ENCODE peak calls at places on chromosomes 13 and 19, in seven cellular contexts. N is OCI-LY7, R is neural progenitor cell, X is HCT116, Z is GM23338, Y is hepatocyte, O is PC-3. T is an unnamed sample.

GRCh38 chr13:76677047-76677446 is 209.2 kb downstream of the KCTD12 start:
- DNase-seq in N (no peak), R (no peak), X (no peak), Z (no peak), Y (no peak), O (no peak), T (no peak)

GRCh38 chr19:43526884-43527859 is at the start of gene ETHE1:
- DNase-seq in N (peak; percentile 42), R (peak; percentile 92), X (no peak), Z (peak; percentile 89), Y (peak; percentile 87), O (peak; percentile 54), T (peak; percentile 81)

GRCh38 chr13:34174671-34175145 is 356.8 kb downstream of the RFC3 start:
- DNase-seq in N (no peak), R (no peak), X (no peak), Z (no peak), Y (no peak), O (peak; percentile 27), T (no peak)

GRCh38 chr13:101149735-101150380 is 266.4 kb downstream of the NALCN start:
- DNase-seq in N (no peak), R (peak; percentile 62), X (no peak), Z (peak; percentile 62), Y (peak; percentile 7), O (peak; percentile 37), T (no peak)

GRCh38 chr19:38173324-38174041 is 50.5 kb downstream of the DPF1 start:
- DNase-seq in N (no peak), R (no peak), X (no peak), Z (no peak), Y (no peak), O (no peak), T (no peak)

GRCh38 chr13:50119593-50119992 is 104.3 kb downstream of the KCNRG start:
- DNase-seq in N (no peak), R (no peak), X (no peak), Z (no peak), Y (no peak), O (no peak), T (no peak)

GRCh38 chr19:22503524-22503923 is 81.4 kb upstream of the ZNF98 start:
- DNase-seq in N (no peak), R (no peak), X (no peak), Z (no peak), Y (no peak), O (no peak), T (no peak)

GRCh38 chr19:55070755-55071502 is 4.7 kb upstream of the EPS8L1 start:
- DNase-seq in N (no peak), R (no peak), X (peak; percentile 89), Z (no peak), Y (peak; percentile 64), O (peak; percentile 99), T (peak; percentile 92)

GRCh38 chr13:98576963-98577822 is at the start of gene STK24:
- DNase-seq in N (peak; percentile 68), R (peak; percentile 92), X (no peak), Z (peak; percentile 79), Y (peak; percentile 94), O (peak; percentile 69), T (peak; percentile 79)

GRCh38 chr13:43132911-43133310 is 109.5 kb downstream of the DNAJC15 start:
- DNase-seq in N (peak; percentile 52), R (peak; percentile 26), X (no peak), Z (no peak), Y (no peak), O (no peak), T (no peak)

GRCh38 chr13:95154441-95154886 is 146.8 kb downstream of the ABCC4 start:
- DNase-seq in N (no peak), R (no peak), X (no peak), Z (no peak), Y (no peak), O (peak; percentile 90), T (no peak)

GRCh38 chr19:31448221-31448657 is 99.0 kb upstream of the TSHZ3 start:
- DNase-seq in N (no peak), R (no peak), X (no peak), Z (no peak), Y (peak; percentile 60), O (no peak), T (no peak)

GRCh38 chr19:2236285-2237050 is at the start of the genes PLEKHJ1 and SF3A2:
- DNase-seq in N (peak; percentile 99), R (peak; percentile 100), X (peak; percentile 94), Z (peak; percentile 98), Y (peak; percentile 99), O (peak; percentile 94), T (peak; percentile 99)

GRCh38 chr13:29465741-29466293 is 129.7 kb downstream of the SLC7A1 start:
- DNase-seq in N (no peak), R (no peak), X (no peak), Z (no peak), Y (peak; percentile 38), O (peak; percentile 28), T (no peak)

GRCh38 chr19:29785955-29786589 is 25.7 kb upstream of the CCNE1 start:
- DNase-seq in N (peak; percentile 11), R (no peak), X (peak; percentile 6), Z (peak; percentile 71), Y (no peak), O (no peak), T (peak; percentile 13)

GRCh38 chr13:83449666-83450395 is 432.4 kb downstream of the SLITRK1 start:
- DNase-seq in N (no peak), R (peak; percentile 60), X (no peak), Z (peak; percentile 5), Y (no peak), O (peak; percentile 72), T (no peak)

GRCh38 chr19:45585158-45585577 is 566 bp upstream of the OPA3 start:
- DNase-seq in N (no peak), R (no peak), X (no peak), Z (no peak), Y (no peak), O (no peak), T (no peak)

GRCh38 chr19:41552558-41552957 is 23.4 kb upstream of the CEACAM21 start:
- DNase-seq in N (peak; percentile 92), R (no peak), X (no peak), Z (no peak), Y (no peak), O (no peak), T (peak; percentile 88)
- TF ChIP-seq EZH2phosphoT487 in N (no peak), R (no peak), X (no peak), Z (no peak), Y (no peak), O (no peak), T (no peak)

DNA sequence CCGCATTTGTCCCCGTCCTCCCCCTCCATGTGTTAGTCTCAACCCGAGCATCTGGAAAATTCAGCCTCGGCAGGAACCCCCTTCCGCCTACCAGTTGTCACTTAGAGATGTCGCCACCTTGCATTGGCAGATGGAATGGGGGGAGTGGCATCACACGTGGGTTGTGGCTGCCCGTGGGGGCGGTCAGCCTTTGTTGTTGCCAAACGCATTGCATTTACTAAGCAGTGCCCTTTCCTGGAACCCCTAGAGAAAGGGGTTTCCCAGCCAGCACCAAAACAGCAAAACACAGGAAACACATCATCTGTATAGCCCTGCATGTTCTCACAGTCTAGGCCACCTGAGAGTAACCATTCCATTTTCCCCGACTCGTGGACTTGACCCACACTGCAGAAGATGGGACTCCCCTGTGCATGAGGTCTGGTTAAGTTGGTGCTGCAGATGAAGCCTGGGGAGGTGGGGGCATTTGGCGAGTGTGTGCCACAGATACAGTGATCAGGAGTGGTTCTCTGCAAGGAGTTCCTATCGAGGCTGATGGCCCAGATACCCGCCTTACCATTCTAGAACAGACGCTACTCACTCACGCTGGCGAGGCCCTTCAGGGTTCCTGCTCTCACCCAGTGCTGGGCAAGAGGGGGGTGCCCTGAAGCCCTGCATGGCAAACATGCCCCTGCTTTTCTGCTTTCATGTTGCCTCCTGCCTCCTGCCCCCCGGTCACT is 38.3 kb downstream of the TMED1 start:
- DNase-seq in N (no peak), R (no peak), X (no peak), Z (no peak), Y (no peak), O (no peak), T (no peak)
- TF ChIP-seq EZH2phosphoT487 in N (no peak), R (no peak), X (no peak), Z (no peak), Y (no peak), O (no peak), T (no peak)

GRCh38 chr19:15256708-15257331 is 24.6 kb upstream of the EPHX3 start:
- DNase-seq in N (no peak), R (no peak), X (no peak), Z (no peak), Y (no peak), O (no peak), T (no peak)

GRCh38 chr19:15260939-15261338 is 28.7 kb upstream of the EPHX3 start:
- DNase-seq in N (no peak), R (peak; percentile 34), X (no peak), Z (peak; percentile 46), Y (no peak), O (peak; percentile 18), T (no peak)

GRCh38 chr19:15259900-15260299 is 27.7 kb upstream of the EPHX3 start:
- DNase-seq in N (no peak), R (no peak), X (no peak), Z (no peak), Y (no peak), O (no peak), T (no peak)

GRCh38 chr19:15255359-15255990 is 23.2 kb upstream of the EPHX3 start:
- DNase-seq in N (no peak), R (no peak), X (no peak), Z (no peak), Y (no peak), O (no peak), T (no peak)

GRCh38 chr19:15257782-15258181 is 25.5 kb upstream of the EPHX3 start:
- DNase-seq in N (no peak), R (no peak), X (no peak), Z (no peak), Y (no peak), O (no peak), T (no peak)
- TF ChIP-seq EZH2phosphoT487 in N (no peak), R (no peak), X (no peak), Z (no peak), Y (no peak), O (no peak), T (no peak)

GRCh38 chr13:41693434-41693833 is 236.1 kb downstream of the RGCC start:
- DNase-seq in N (no peak), R (no peak), X (no peak), Z (no peak), Y (no peak), O (no peak), T (no peak)

GRCh38 chr13:41694902-41695301 is 237.6 kb downstream of the RGCC start:
- DNase-seq in N (peak; percentile 45), R (no peak), X (peak; percentile 50), Z (no peak), Y (peak; percentile 78), O (peak; percentile 87), T (no peak)

GRCh38 chr13:41697578-41697977 is 240.2 kb downstream of the RGCC start:
- DNase-seq in N (no peak), R (no peak), X (no peak), Z (peak; percentile 25), Y (no peak), O (no peak), T (no peak)

GRCh38 chr13:41699759-41700158 is 242.4 kb downstream of the RGCC start:
- DNase-seq in N (no peak), R (no peak), X (no peak), Z (no peak), Y (no peak), O (peak; percentile 59), T (no peak)

GRCh38 chr13:41696163-41697003 is 239.0 kb downstream of the RGCC start:
- DNase-seq in N (peak; percentile 14), R (no peak), X (peak; percentile 61), Z (peak; percentile 63), Y (peak; percentile 60), O (peak; percentile 80), T (no peak)
- TF ChIP-seq EZH2phosphoT487 in N (no peak), R (no peak), X (no peak), Z (no peak), Y (no peak), O (no peak), T (no peak)